ENCODE peak calls at places on chromosomes 3 and 15, in ten cellular contexts. E, R, P, C, G, D, U, X, Y and Z are unnamed samples. For H3K4me1, the result is how much of the 10 kb centered on the place peaks cover.

GRCh38 chr3:44045476-44046275 is 196.0 kb upstream of the TOPAZ1 start:
- DNase-seq in E (no peak), R (no peak), P (no peak), C (no peak), G (no peak), D (no peak), U (peak), X (peak), Y (no peak), Z (peak)

GRCh38 chr15:84402856-84403608 is 167.5 kb downstream of the GOLGA6L4 start:
- DNase-seq in E (no peak), R (no peak), P (no peak), C (no peak), G (no peak), D (peak), U (no peak), X (peak), Y (no peak), Z (no peak)

GRCh38 chr3:195263193-195263924 is 7.6 kb downstream of the XXYLT1 start:
- DNase-seq in E (peak), R (peak), P (no peak), C (no peak), G (no peak), D (no peak), U (no peak), X (no peak), Y (no peak), Z (peak)

GRCh38 chr15:101049282-101049681 is 130.1 kb downstream of the LRRK1 start:
- DNase-seq in E (no peak), R (no peak), P (no peak), C (no peak), G (no peak), D (peak), U (no peak), X (peak), Y (no peak), Z (no peak)

GRCh38 chr15:58046467-58046866 is 19.0 kb downstream of the ALDH1A2 start:
- DNase-seq in E (no peak), R (no peak), P (no peak), C (no peak), G (no peak), D (no peak), U (no peak), X (no peak), Y (no peak), Z (no peak)

GRCh38 chr3:47380026-47380600 is 708 bp upstream of the PTPN23 start:
- DNase-seq in E (no peak), R (no peak), P (no peak), C (no peak), G (no peak), D (no peak), U (no peak), X (no peak), Y (no peak), Z (no peak)

GRCh38 chr3:154182322-154182922 is 61.2 kb downstream of the ARHGEF26 start:
- DNase-seq in E (no peak), R (no peak), P (no peak), C (no peak), G (no peak), D (no peak), U (no peak), X (no peak), Y (no peak), Z (no peak)

GRCh38 chr3:69435274-69436262 is 49.7 kb upstream of the FRMD4B start:
- DNase-seq in E (no peak), R (no peak), P (no peak), C (no peak), G (no peak), D (no peak), U (no peak), X (no peak), Y (no peak), Z (no peak)

GRCh38 chr15:70856177-70856883 is 2.4 kb upstream of the LARP6 start:
- DNase-seq in E (peak), R (no peak), P (no peak), C (no peak), G (no peak), D (no peak), U (no peak), X (no peak), Y (no peak), Z (no peak)

GRCh38 chr15:45307230-45307924 is 55.3 kb downstream of the SLC28A2 start:
- DNase-seq in E (peak), R (peak), P (no peak), C (peak), G (peak), D (no peak), U (peak), X (no peak), Y (peak), Z (peak)

GRCh38 chr15:85026304-85027032 is 44.8 kb downstream of the PDE8A start:
- DNase-seq in E (no peak), R (peak), P (peak), C (no peak), G (no peak), D (no peak), U (no peak), X (no peak), Y (no peak), Z (no peak)

GRCh38 chr3:85842081-85842480 is 883.3 kb downstream of the CADM2 start:
- DNase-seq in E (no peak), R (no peak), P (no peak), C (no peak), G (no peak), D (no peak), U (no peak), X (no peak), Y (no peak), Z (no peak)

GRCh38 chr3:53796161-53796560 is 50.1 kb downstream of the CHDH start:
- DNase-seq in E (no peak), R (no peak), P (peak), C (no peak), G (no peak), D (no peak), U (no peak), X (no peak), Y (no peak), Z (no peak)

GRCh38 chr3:65101450-65101849 is 413.6 kb upstream of the ADAMTS9 start:
- DNase-seq in E (no peak), R (no peak), P (no peak), C (no peak), G (no peak), D (no peak), U (no peak), X (no peak), Y (no peak), Z (no peak)

GRCh38 chr3:33103480-33103879 is 6.5 kb upstream of the GLB1 start:
- DNase-seq in E (no peak), R (no peak), P (no peak), C (no peak), G (no peak), D (no peak), U (no peak), X (no peak), Y (no peak), Z (no peak)

GRCh38 chr15:70061086-70061370 is 36.7 kb downstream of the TLE3 start:
- DNase-seq in E (no peak), R (no peak), P (no peak), C (no peak), G (no peak), D (no peak), U (no peak), X (no peak), Y (no peak), Z (no peak)

GRCh38 chr3:53938645-53939044 is 47.0 kb upstream of the SELENOK start:
- DNase-seq in E (peak), R (peak), P (no peak), C (peak), G (peak), D (no peak), U (peak), X (no peak), Y (peak), Z (peak)

GRCh38 chr15:70165811-70166284 is 68.1 kb upstream of the TLE3 start:
- DNase-seq in E (peak), R (peak), P (peak), C (no peak), G (no peak), D (no peak), U (no peak), X (no peak), Y (no peak), Z (no peak)

GRCh38 chr3:9260305-9260704 is 10.9 kb upstream of the SRGAP3 start:
- DNase-seq in E (no peak), R (no peak), P (no peak), C (no peak), G (no peak), D (no peak), U (no peak), X (no peak), Y (no peak), Z (no peak)

GRCh38 chr3:196639517-196640500 is at the start of gene NRROS:
- DNase-seq in E (peak), R (peak), P (peak), C (no peak), G (no peak), D (no peak), U (peak), X (peak), Y (peak), Z (peak)

GRCh38 chr3:152185941-152186630 is 82.6 kb upstream of the MBNL1 start:
- DNase-seq in E (peak), R (no peak), P (no peak), C (no peak), G (no peak), D (no peak), U (no peak), X (no peak), Y (no peak), Z (peak)

GRCh38 chr3:4828279-4829030 is 150.8 kb upstream of the BHLHE40 start:
- DNase-seq in E (peak), R (peak), P (peak), C (no peak), G (peak), D (no peak), U (no peak), X (peak), Y (no peak), Z (no peak)

GRCh38 chr15:61051570-61052031 is 177.5 kb downstream of the RORA start:
- DNase-seq in E (peak), R (peak), P (peak), C (peak), G (peak), D (no peak), U (peak), X (no peak), Y (no peak), Z (peak)

GRCh38 chr3:24388611-24389010 is 106.0 kb downstream of the THRB start:
- DNase-seq in E (no peak), R (no peak), P (no peak), C (no peak), G (no peak), D (no peak), U (no peak), X (no peak), Y (no peak), Z (no peak)

GRCh38 chr15:64574220-64574994 is 114.0 kb downstream of the ZNF609 start:
- DNase-seq in E (peak), R (peak), P (no peak), C (no peak), G (no peak), D (no peak), U (no peak), X (no peak), Y (no peak), Z (peak)

GRCh38 chr15:28904541-28905303 is 18.9 kb downstream of the APBA2 start:
- DNase-seq in E (no peak), R (no peak), P (no peak), C (no peak), G (no peak), D (peak), U (no peak), X (peak), Y (no peak), Z (no peak)

GRCh38 chr3:149585401-149585726 is 72.5 kb downstream of the WWTR1 start:
- DNase-seq in E (no peak), R (no peak), P (no peak), C (no peak), G (no peak), D (no peak), U (no peak), X (no peak), Y (no peak), Z (no peak)

GRCh38 chr3:136805795-136806194 is 13.1 kb upstream of the SLC35G2 start:
- DNase-seq in E (no peak), R (no peak), P (no peak), C (no peak), G (no peak), D (no peak), U (no peak), X (no peak), Y (no peak), Z (no peak)

GRCh38 chr15:48493084-48493762 is 152.3 kb downstream of the FBN1 start:
- DNase-seq in E (peak), R (peak), P (no peak), C (no peak), G (no peak), D (no peak), U (no peak), X (no peak), Y (no peak), Z (no peak)

GRCh38 chr3:58670506-58671125 is 4.0 kb upstream of the FAM3D start:
- DNase-seq in E (no peak), R (no peak), P (no peak), C (no peak), G (no peak), D (no peak), U (no peak), X (no peak), Y (no peak), Z (no peak)

GRCh38 chr3:69201658-69202057 is 79.3 kb upstream of the LMOD3 start:
- DNase-seq in E (no peak), R (no peak), P (no peak), C (no peak), G (no peak), D (no peak), U (no peak), X (no peak), Y (no peak), Z (no peak)

GRCh38 chr15:85589873-85590272 is 204.9 kb downstream of the KLHL25 start:
- DNase-seq in E (peak), R (peak), P (no peak), C (peak), G (peak), D (no peak), U (no peak), X (no peak), Y (no peak), Z (no peak)

GRCh38 chr3:108396336-108396735 is 100.0 kb downstream of the HHLA2 start:
- DNase-seq in E (no peak), R (no peak), P (no peak), C (no peak), G (no peak), D (no peak), U (no peak), X (no peak), Y (no peak), Z (no peak)

GRCh38 chr15:41564286-41564959 is 5.4 kb downstream of the TYRO3 start:
- DNase-seq in E (no peak), R (peak), P (no peak), C (peak), G (no peak), D (no peak), U (peak), X (no peak), Y (no peak), Z (no peak)

GRCh38 chr15:67094001-67094826 is 28.8 kb downstream of the SMAD3 start:
- DNase-seq in E (no peak), R (no peak), P (no peak), C (no peak), G (no peak), D (no peak), U (no peak), X (no peak), Y (no peak), Z (no peak)
- H3K4me1 ChIP-seq in E (half or more), R (under half), P (half or more), C (under half), G (half or more), D (half or more), U (half or more), X (half or more), Y (half or more), Z (under half)

GRCh38 chr3:28036599-28037575 is 204.5 kb upstream of the CMC1 start:
- DNase-seq in E (no peak), R (no peak), P (no peak), C (no peak), G (no peak), D (no peak), U (no peak), X (no peak), Y (no peak), Z (no peak)
- H3K4me1 ChIP-seq in E (under half), R (under half), P (under half), C (under half), G (under half), D (under half), U (under half), X (under half), Y (under half), Z (under half)

GRCh38 chr3:49411968-49412631 is at the start of the genes RHOA and TCTA:
- DNase-seq in E (peak), R (peak), P (peak), C (peak), G (peak), D (peak), U (peak), X (peak), Y (peak), Z (peak)
- H3K4me1 ChIP-seq in E (under half), R (under half), P (half or more), C (under half), G (under half), D (half or more), U (half or more), X (half or more), Y (half or more), Z (under half)

DNA sequence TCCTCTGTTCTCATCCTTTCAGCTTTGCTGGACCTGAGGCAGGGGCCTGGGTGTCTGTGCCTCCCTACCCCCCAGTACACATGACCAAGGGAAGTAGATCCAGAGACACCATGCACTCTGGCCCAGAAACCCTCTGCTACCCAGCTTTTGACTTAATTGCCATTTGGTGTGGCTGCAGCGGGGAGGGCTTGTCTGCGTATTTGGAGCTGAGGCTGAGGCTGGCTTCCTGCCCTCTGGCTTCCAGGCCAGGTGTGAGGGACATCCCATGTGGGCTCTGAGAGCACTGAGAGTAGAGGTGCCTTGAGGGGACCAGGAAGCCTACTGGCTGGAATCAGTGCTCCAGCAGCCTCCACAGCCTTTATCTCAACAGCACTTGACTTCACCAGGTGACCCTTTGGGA is 26.9 kb downstream of the PPCDC start:
- DNase-seq in E (no peak), R (no peak), P (no peak), C (no peak), G (no peak), D (no peak), U (no peak), X (no peak), Y (no peak), Z (no peak)
- H3K4me1 ChIP-seq in E (under half), R (under half), P (half or more), C (half or more), G (under half), D (under half), U (under half), X (half or more), Y (under half), Z (under half)